ENCODE peak calls at places on chromosomes 5 and 9, in nine cellular contexts. E is CD4-positive, alpha-beta T cell; G is fibroblast of lung; T is omental fat pad; I is SK-N-SH; Y is CD8-positive, alpha-beta T cell; Z is tibial nerve; U is activated B cell treated with CpG ODN at 0.5 μM for 24 hours; S is HL-60. Q is an unnamed sample.
A peak's percentile ranks its signal among the peaks of the same experiment; 100 is the strongest.

GRCh38 chr9:83649080-83649479 is 26.1 kb downstream of the IDNK start:
- DNase-seq in S (peak; percentile 71), Z (peak; percentile 46), Y (peak; percentile 82), T (peak; percentile 56), U (peak; percentile 61), I (peak; percentile 77), G (peak; percentile 11), E (peak; percentile 66), Q (peak; percentile 25)

GRCh38 chr5:133499896-133500295 is 112.4 kb downstream of the FSTL4 start:
- DNase-seq in E (no peak), U (no peak), S (no peak), Y (no peak), G (no peak), I (no peak), Z (no peak), T (no peak), Q (no peak)

GRCh38 chr9:35237303-35237702 is 75.5 kb downstream of the UNC13B start:
- DNase-seq in I (no peak), G (no peak), E (no peak), U (no peak), Y (no peak), T (no peak), Z (no peak), S (no peak), Q (no peak)

GRCh38 chr5:114473541-114473940 is 111.7 kb downstream of the KCNN2 start:
- DNase-seq in S (no peak), I (no peak), E (no peak), U (no peak), T (no peak), Y (no peak), G (no peak), Z (no peak), Q (no peak)

GRCh38 chr9:78325343-78325742 is 28.4 kb downstream of the PSAT1 start:
- DNase-seq in S (no peak), G (peak; percentile 55), I (peak; percentile 76), Z (no peak), T (no peak), Y (no peak), U (no peak), E (no peak), Q (no peak)

GRCh38 chr9:94758031-94758430 is 31.5 kb downstream of the AOPEP start:
- DNase-seq in S (no peak), Y (no peak), E (no peak), I (no peak), Z (no peak), G (no peak), T (no peak), U (no peak), Q (no peak)

GRCh38 chr5:1268666-1269065 is 26.2 kb downstream of the TERT start:
- DNase-seq in T (no peak), Z (no peak), Y (peak; percentile 39), S (no peak), E (peak; percentile 33), I (no peak), U (no peak), G (no peak), Q (no peak)

GRCh38 chr5:83220331-83220730 is 143.0 kb downstream of the XRCC4 start:
- DNase-seq in S (no peak), G (no peak), T (no peak), Z (no peak), E (no peak), I (peak; percentile 62), U (no peak), Y (no peak), Q (no peak)

GRCh38 chr9:89137548-89138462 is 40.8 kb downstream of the SHC3 start:
- DNase-seq in T (peak; percentile 38), S (peak; percentile 5), G (peak; percentile 96), U (no peak), Z (peak; percentile 37), I (no peak), E (no peak), Y (no peak), Q (no peak)

DNA sequence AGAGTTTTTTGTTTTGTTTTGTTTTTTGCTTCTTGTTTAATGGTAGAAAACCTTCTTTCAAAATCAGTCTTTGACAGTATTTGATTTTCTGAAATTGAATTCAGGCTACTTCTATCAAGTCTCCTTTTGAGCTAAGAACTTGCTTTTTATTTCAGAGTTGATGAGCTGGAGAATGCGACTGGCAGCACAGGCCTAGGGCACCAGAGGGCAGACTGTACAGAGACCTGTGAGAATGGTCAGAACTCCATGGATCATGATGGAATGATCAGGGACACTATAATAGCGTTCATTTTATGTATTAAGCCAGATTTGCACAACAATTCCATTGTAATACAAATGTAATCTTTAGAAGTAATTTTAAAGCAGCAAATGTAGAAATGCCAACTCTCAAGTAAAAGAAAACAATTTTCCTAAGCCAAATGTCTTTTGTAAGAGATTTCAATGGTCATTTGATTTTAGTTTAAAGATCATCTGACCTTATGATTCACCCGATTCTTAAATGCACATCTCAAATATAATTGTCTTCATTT is 902.4 kb downstream of the NR2F1-AS1 start:
- DNase-seq in Z (no peak), E (no peak), I (peak; percentile 8), G (no peak), T (no peak), Y (no peak), U (no peak), S (no peak), Q (no peak)
- TF ChIP-seq CTCF in Z (no peak), E (no peak), I (peak; percentile 47), G (peak; percentile 40), T (no peak), Y (no peak), U (no peak), S (no peak), Q (peak; percentile 39)

GRCh38 chr5:61132559-61132958 is 29.7 kb downstream of the SMIM15 start:
- DNase-seq in I (no peak), Z (no peak), Y (no peak), S (no peak), U (no peak), T (no peak), E (no peak), G (peak; percentile 49), Q (no peak)
- TF ChIP-seq CTCF in I (no peak), Z (no peak), Y (no peak), S (no peak), U (no peak), T (no peak), E (no peak), G (no peak), Q (no peak)

DNA sequence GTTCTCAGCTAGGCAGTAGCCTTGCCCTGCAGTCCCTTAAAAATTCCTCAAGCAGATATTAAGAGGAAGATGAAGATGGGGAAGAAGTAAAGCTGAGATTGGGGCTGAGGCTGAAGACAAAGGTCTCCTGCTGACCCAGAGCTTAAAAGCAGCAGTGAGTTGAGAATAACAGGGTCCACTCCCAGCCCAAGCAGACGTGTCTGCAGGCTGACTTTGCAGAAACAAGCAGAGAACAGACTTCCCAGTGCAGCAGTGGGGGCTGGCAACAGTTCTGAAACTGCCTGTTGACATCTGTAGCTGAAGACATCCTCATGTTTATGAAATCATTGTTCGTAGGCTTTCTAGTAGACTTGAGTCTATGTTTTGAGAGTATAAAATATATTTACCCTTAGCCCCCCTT is 1.1 kb downstream of the CTXN3 start:
- DNase-seq in T (no peak), Y (no peak), S (no peak), U (no peak), E (no peak), G (no peak), Z (no peak), I (no peak), Q (no peak)
- TF ChIP-seq CTCF in T (no peak), Y (no peak), S (no peak), U (no peak), E (no peak), G (no peak), Z (no peak), I (no peak), Q (no peak)

GRCh38 chr5:117041926-117042595 is 467.4 kb upstream of the SEMA6A start:
- DNase-seq in U (no peak), I (no peak), G (no peak), S (no peak), Y (no peak), T (no peak), E (no peak), Z (no peak), Q (no peak)

GRCh38 chr5:117039035-117039434 is 464.4 kb upstream of the SEMA6A start:
- DNase-seq in T (no peak), Z (no peak), I (no peak), G (no peak), E (no peak), Y (no peak), S (no peak), U (no peak), Q (no peak)
- TF ChIP-seq CTCF in T (no peak), Z (no peak), I (no peak), G (no peak), E (no peak), Y (no peak), S (no peak), U (no peak), Q (no peak)

GRCh38 chr5:88683506-88684135 is 199.4 kb downstream of the MEF2C start:
- DNase-seq in I (peak; percentile 75), E (no peak), T (no peak), S (no peak), Y (no peak), G (peak; percentile 91), U (no peak), Z (no peak), Q (no peak)
- TF ChIP-seq CTCF in I (peak; percentile 27), E (no peak), T (no peak), S (no peak), Y (no peak), G (no peak), U (no peak), Z (no peak), Q (peak; percentile 44)

GRCh38 chr5:124289122-124289521 is 457.3 kb downstream of the ZNF608 start:
- DNase-seq in G (no peak), S (no peak), T (no peak), Y (no peak), I (peak; percentile 17), U (no peak), Z (no peak), E (no peak), Q (no peak)

GRCh38 chr5:124287813-124288212 is 458.6 kb downstream of the ZNF608 start:
- DNase-seq in G (peak; percentile 16), Z (no peak), T (no peak), Y (no peak), I (no peak), E (no peak), U (no peak), S (no peak), Q (no peak)

GRCh38 chr5:124285071-124285470 is 461.4 kb downstream of the ZNF608 start:
- DNase-seq in G (no peak), E (no peak), U (no peak), Z (no peak), Y (no peak), I (no peak), S (no peak), T (no peak), Q (no peak)

GRCh38 chr5:124285733-124286132 is 460.7 kb downstream of the ZNF608 start:
- DNase-seq in T (no peak), I (no peak), Z (no peak), Y (no peak), U (no peak), G (no peak), S (no peak), E (no peak), Q (no peak)

DNA sequence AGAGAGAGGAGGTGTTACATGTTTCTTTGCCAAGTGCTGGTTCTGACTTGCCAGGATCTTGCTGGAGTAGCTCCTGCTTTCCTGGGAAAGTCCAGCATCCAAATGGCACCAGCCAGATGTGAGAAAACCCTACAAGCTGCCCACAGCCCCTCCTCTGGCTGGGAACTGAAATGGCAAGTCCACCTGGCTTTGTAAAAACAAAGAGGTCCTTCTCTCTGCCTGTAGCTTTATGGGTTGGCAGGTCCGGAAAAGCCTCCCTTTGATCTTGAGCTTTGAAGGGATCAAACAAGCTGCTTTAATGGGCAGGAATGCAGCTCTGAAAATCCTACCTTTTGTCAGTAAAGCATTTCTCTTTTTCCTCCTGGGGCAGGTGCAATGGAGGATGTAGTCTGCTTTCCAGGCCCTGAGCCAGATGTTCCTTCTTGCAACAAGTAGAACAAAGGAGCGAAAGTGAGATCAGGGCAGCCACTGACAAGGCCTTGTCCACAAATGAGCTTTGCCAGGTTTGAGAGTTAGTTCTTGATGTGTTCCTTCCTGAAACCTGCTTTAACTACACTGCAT is 456.7 kb downstream of the ZNF608 start:
- DNase-seq in I (no peak), T (no peak), S (no peak), U (no peak), G (no peak), Z (no peak), Y (no peak), E (no peak), Q (no peak)
- TF ChIP-seq CTCF in I (no peak), T (no peak), S (no peak), U (no peak), G (no peak), Z (no peak), Y (no peak), E (no peak), Q (peak; percentile 38)

Q was measured in progenitor cell of endocrine pancreas.